ENCODE peak calls at places on chromosome 16, in four cellular contexts. One of them, this sample, is unnamed.

GRCh38 chr16:64627288-64627687 is 494.6 kb downstream of the CDH11 start:
- DNase-seq in A549: no peak
- DNase-seq in HepG2: no peak
- DNase-seq in GM12878: no peak
- DNase-seq in this sample: no peak

GRCh38 chr16:66107661-66108060 is 258.8 kb upstream of the CDH5 start:
- DNase-seq in A549: no peak
- DNase-seq in HepG2: no peak
- DNase-seq in GM12878: no peak
- DNase-seq in this sample: no peak

GRCh38 chr16:87058728-87059250 is 258.4 kb downstream of the C16orf95 start:
- DNase-seq in A549: no peak
- DNase-seq in HepG2: no peak
- DNase-seq in GM12878: no peak
- DNase-seq in this sample: no peak

GRCh38 chr16:66372898-66373155 is 6.3 kb downstream of the CDH5 start:
- DNase-seq in A549: no peak
- DNase-seq in HepG2: no peak
- DNase-seq in GM12878: no peak
- DNase-seq in this sample: no peak

GRCh38 chr16:5056347-5056746 is 9.4 kb downstream of the C16orf89 start:
- DNase-seq in A549: no peak
- DNase-seq in HepG2: peak; percentile 65
- DNase-seq in GM12878: no peak
- DNase-seq in this sample: peak; percentile 24

GRCh38 chr16:87806246-87806607 is 40.4 kb upstream of the KLHDC4 start:
- DNase-seq in A549: no peak
- DNase-seq in HepG2: no peak
- DNase-seq in GM12878: no peak
- DNase-seq in this sample: no peak

GRCh38 chr16:66207139-66207863 is 159.2 kb upstream of the CDH5 start:
- DNase-seq in A549: no peak
- DNase-seq in HepG2: no peak
- DNase-seq in GM12878: no peak
- DNase-seq in this sample: no peak

GRCh38 chr16:88735121-88735520 is 28.8 kb downstream of the CTU2 start:
- DNase-seq in A549: no peak
- DNase-seq in HepG2: no peak
- DNase-seq in GM12878: no peak
- DNase-seq in this sample: no peak

GRCh38 chr16:66551362-66551761 is 1.0 kb upstream of the CKLF start:
- DNase-seq in A549: peak; percentile 59
- DNase-seq in HepG2: peak; percentile 78
- DNase-seq in GM12878: peak; percentile 11
- DNase-seq in this sample: peak; percentile 24

DNA sequence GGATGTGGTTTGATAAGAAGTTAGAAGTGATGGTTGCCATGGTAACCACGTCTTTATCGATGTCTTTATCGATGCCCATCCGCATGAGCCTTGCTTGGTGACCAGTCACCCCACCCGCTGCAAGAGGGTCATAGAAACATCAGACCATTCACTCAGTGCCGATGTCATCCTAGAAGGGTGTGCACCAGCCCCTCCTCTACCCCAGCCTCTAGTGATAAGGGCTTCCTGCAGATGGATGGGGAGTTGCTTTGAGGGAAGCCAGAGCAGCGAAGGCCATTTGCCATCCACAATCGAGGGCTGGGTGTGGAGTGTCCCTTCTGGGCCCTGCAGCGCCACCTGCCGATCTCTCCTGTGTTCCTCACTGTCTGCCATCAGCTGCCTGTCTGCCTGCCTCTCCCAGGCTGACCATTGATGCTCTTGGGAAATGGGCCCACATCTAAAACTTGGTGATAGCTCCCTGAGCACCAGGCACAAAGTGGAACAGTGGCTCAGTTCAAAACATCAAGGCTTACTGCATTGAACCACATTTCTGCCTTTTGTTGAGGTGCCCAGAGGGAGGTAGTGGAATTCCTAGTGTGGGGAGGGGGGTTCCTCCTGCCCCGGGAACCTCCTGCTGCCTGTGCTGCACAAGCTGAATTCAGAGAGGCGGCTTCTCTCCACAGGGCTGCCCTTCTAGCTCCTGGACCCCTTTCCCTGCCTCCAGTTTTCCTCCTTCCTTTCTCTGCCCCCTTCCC is 8.9 kb downstream of the CALB2 start:
- DNase-seq in A549: peak; percentile 78
- DNase-seq in HepG2: peak; percentile 55
- DNase-seq in GM12878: peak; percentile 2
- DNase-seq in this sample: peak; percentile 24
- TF ChIP-seq MYC in A549: no peak
- TF ChIP-seq MYC in HepG2: no peak
- TF ChIP-seq MYC in GM12878: no peak
- TF ChIP-seq MYC in this sample: no peak

DNA sequence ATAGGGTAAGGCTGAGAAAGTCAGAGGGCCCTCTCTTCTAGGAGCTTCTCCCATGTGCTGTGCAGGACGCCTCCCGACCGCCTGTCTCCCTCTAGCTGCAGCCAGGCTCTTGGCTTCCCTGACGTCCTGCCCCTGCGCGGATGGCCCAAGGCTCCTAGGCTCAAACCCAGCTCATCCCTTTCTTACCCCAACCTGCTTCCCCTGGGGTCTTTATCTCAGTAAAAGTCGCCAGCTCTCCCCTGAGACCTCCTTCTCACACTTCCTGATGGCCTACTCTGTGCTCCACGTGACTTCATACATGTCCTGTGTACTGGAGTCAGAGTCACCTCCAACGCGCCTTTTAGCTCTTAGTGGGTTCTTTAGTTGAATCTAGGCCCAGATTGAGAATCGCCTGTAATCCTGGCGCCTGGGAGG is 1.1 kb upstream of the ZNF747 start:
- DNase-seq in A549: no peak
- DNase-seq in HepG2: peak; percentile 76
- DNase-seq in GM12878: peak; percentile 34
- DNase-seq in this sample: peak; percentile 69
- TF ChIP-seq POLR2A in A549: no peak
- TF ChIP-seq POLR2A in HepG2: no peak
- TF ChIP-seq POLR2A in GM12878: peak; percentile 82
- TF ChIP-seq POLR2A in this sample: no peak

GRCh38 chr16:58732545-58733247 is 1.4 kb downstream of the GOT2 start:
- DNase-seq in A549: no peak
- DNase-seq in HepG2: no peak
- DNase-seq in GM12878: no peak
- DNase-seq in this sample: peak; percentile 31
- TF ChIP-seq MYC in A549: no peak
- TF ChIP-seq MYC in HepG2: no peak
- TF ChIP-seq MYC in GM12878: no peak
- TF ChIP-seq MYC in this sample: no peak

DNA sequence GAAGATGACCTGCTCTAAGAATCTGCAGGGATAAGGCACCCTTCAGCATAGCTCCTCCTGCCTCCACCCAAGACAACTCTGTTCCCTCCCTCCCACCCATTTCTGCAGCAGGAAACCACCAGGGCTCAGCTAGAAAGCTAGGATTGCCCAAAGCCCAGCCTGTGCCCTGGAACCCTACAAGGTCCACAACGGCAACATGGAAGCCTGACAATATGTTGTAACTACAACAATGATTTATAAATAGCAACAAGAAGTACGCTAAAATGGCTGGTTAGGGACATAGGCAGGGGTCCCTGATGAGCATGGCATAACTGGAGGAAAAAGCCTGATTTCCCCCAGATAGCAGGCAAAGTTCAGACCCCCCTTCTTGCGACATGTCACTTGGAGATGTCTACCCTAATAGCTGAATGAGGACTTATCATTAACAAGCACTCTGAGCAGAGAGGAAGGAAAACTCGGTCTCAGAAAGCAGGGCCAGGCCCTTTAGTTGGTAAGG is 6.5 kb downstream of the ST3GAL2 start:
- DNase-seq in A549: no peak
- DNase-seq in HepG2: no peak
- DNase-seq in GM12878: no peak
- DNase-seq in this sample: no peak
- TF ChIP-seq POLR2A in A549: no peak
- TF ChIP-seq POLR2A in HepG2: no peak
- TF ChIP-seq POLR2A in GM12878: no peak
- TF ChIP-seq POLR2A in this sample: no peak

DNA sequence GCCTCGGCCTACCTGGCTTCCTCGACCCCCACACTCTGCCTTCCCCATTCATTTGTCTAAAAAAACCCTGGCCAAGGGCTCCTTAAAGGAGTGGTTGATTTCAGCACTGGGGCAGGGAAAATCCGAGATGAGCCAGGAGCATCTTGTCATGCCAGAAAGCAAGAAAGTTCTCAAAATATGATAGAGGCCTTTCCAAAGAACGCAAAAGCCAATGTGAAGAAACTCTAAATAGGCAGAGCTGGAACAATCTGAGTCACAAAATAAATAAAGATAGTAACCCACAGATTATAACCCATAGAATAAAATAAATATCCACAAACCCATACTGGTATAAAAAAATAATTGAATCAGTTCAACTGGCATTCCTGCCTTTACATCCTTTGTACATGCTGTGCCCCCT is 192.3 kb upstream of the SALL1 start:
- DNase-seq in A549: no peak
- DNase-seq in HepG2: no peak
- DNase-seq in GM12878: no peak
- DNase-seq in this sample: no peak
- TF ChIP-seq MYC in A549: no peak
- TF ChIP-seq MYC in HepG2: no peak
- TF ChIP-seq MYC in GM12878: no peak
- TF ChIP-seq MYC in this sample: no peak

GRCh38 chr16:1826691-1827573 is at the start of the genes FAHD1 and HAGH:
- DNase-seq in A549: peak; percentile 99
- DNase-seq in HepG2: peak; percentile 88
- DNase-seq in GM12878: peak; percentile 66
- DNase-seq in this sample: peak; percentile 99
- TF ChIP-seq POLR2A in A549: peak; percentile 79
- TF ChIP-seq POLR2A in HepG2: peak; percentile 84
- TF ChIP-seq POLR2A in GM12878: peak; percentile 84
- TF ChIP-seq POLR2A in this sample: peak; percentile 87

DNA sequence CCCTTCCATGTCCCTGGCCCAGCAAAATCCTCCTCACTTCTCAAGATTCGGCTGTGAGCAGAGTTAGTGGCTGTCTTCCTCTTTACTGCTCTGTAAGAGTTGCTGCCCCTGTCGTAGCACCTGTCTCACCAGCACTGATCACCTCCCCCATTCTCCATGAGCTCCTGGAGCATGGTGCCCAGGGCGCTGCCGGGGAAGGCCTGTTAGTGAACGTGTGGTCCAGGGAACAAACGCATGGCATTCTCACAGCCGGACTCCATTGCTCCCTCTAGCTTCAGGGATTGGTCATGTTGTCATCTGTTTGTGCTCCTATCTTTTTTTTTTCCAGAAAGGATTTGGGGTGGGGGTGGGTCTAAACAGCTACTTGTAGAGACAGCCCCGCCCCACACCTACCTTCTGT is 141.2 kb downstream of the CMIP start:
- DNase-seq in A549: no peak
- DNase-seq in HepG2: peak; percentile 50
- DNase-seq in GM12878: no peak
- DNase-seq in this sample: no peak
- TF ChIP-seq MYC in A549: no peak
- TF ChIP-seq MYC in HepG2: no peak
- TF ChIP-seq MYC in GM12878: no peak
- TF ChIP-seq MYC in this sample: no peak

DNA sequence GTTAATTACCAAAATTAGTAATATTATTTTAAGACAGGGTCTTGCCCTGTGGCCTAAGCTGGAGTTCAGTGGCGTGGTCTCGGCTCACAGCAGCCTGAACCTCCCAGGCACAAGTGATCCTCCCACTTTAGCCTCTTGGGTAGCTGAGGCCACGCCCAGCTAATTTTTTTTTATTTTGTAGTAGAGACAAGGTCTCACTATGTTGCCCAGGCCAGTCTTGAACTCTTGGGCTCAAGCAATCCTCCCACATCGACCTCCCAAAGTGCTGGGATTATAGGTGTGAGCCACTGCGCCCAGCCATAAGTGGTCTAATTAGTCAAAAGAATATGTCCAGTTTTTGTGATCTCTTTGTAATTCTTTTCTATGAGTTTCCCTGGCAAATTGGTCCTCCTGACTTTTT is 12.0 kb upstream of the CFDP1 start:
- DNase-seq in A549: no peak
- DNase-seq in HepG2: no peak
- DNase-seq in GM12878: no peak
- DNase-seq in this sample: no peak
- TF ChIP-seq POLR2A in A549: no peak
- TF ChIP-seq POLR2A in HepG2: no peak
- TF ChIP-seq POLR2A in GM12878: no peak
- TF ChIP-seq POLR2A in this sample: no peak

GRCh38 chr16:57941016-57941656 is 29.8 kb downstream of the CNGB1 start:
- DNase-seq in A549: no peak
- DNase-seq in HepG2: no peak
- DNase-seq in GM12878: no peak
- DNase-seq in this sample: peak; percentile 14
- TF ChIP-seq MYC in A549: no peak
- TF ChIP-seq MYC in HepG2: no peak
- TF ChIP-seq MYC in GM12878: no peak
- TF ChIP-seq MYC in this sample: no peak

This sample was measured in endothelial cell of umbilical vein.